ENCODE peak calls at places on chromosome 2, in eight cellular contexts. R is transverse colon, Q is HCT116, S is sigmoid colon, P is K562, G is stomach, W is suprapubic skin, J is spleen. M is an unnamed sample.
A peak's percentile ranks its signal among the peaks of the same experiment; 100 is the strongest.

GRCh38 chr2:197163755-197164753 is 146.5 kb downstream of the ANKRD44 start:
- DNase-seq in R (no peak), Q (no peak), S (no peak), P (no peak), G (no peak), W (no peak), J (no peak), M (no peak)

GRCh38 chr2:47165001-47165555 is 10.0 kb upstream of the STPG4 start:
- DNase-seq in R (no peak), Q (no peak), S (no peak), P (no peak), G (no peak), W (no peak), J (no peak), M (no peak)

GRCh38 chr2:240165034-240165433 is 24.6 kb upstream of the OTOS start:
- DNase-seq in R (no peak), Q (no peak), S (no peak), P (no peak), G (no peak), W (no peak), J (peak; percentile 50), M (no peak)

GRCh38 chr2:125125902-125126301 is 1100.8 kb downstream of the CNTNAP5 start:
- DNase-seq in R (no peak), Q (no peak), S (no peak), P (no peak), G (no peak), W (no peak), J (no peak), M (no peak)

GRCh38 chr2:160140001-160140400 is 60.1 kb downstream of the ITGB6 start:
- DNase-seq in R (no peak), Q (no peak), S (no peak), P (no peak), G (no peak), W (no peak), J (no peak), M (no peak)

GRCh38 chr2:88638743-88639142 is 11.5 kb upstream of the EIF2AK3 start:
- DNase-seq in R (no peak), Q (no peak), S (no peak), P (no peak), G (no peak), W (no peak), J (no peak), M (no peak)

GRCh38 chr2:138433995-138434991 is 67.3 kb upstream of the SPOPL start:
- DNase-seq in R (no peak), Q (no peak), S (no peak), P (peak; percentile 74), G (no peak), W (no peak), J (no peak), M (no peak)

GRCh38 chr2:200405599-200406298 is 99.3 kb downstream of the SPATS2L start:
- DNase-seq in R (peak; percentile 21), Q (peak; percentile 93), S (no peak), P (peak; percentile 78), G (no peak), W (no peak), J (no peak), M (no peak)

GRCh38 chr2:179571141-179571713 is 290.2 kb downstream of the ZNF385B start:
- DNase-seq in R (no peak), Q (no peak), S (no peak), P (no peak), G (no peak), W (no peak), J (no peak), M (no peak)

GRCh38 chr2:112001136-112001764 is 53.8 kb upstream of the TMEM87B start:
- DNase-seq in R (no peak), Q (no peak), S (no peak), P (no peak), G (no peak), W (no peak), J (no peak), M (no peak)

GRCh38 chr2:108869542-108869941 is 83.0 kb downstream of the CCDC138 start:
- DNase-seq in R (no peak), Q (no peak), S (no peak), P (no peak), G (no peak), W (no peak), J (no peak), M (no peak)

GRCh38 chr2:72676341-72677025 is 149.3 kb downstream of the EXOC6B start:
- DNase-seq in R (no peak), Q (no peak), S (no peak), P (no peak), G (no peak), W (no peak), J (no peak), M (no peak)

GRCh38 chr2:31053929-31054328 is 84.3 kb downstream of the GALNT14 start:
- DNase-seq in R (no peak), Q (no peak), S (no peak), P (no peak), G (no peak), W (no peak), J (no peak), M (no peak)

GRCh38 chr2:202822411-202822810 is 49.2 kb downstream of the ICA1L start:
- DNase-seq in R (no peak), Q (no peak), S (no peak), P (no peak), G (no peak), W (no peak), J (no peak), M (no peak)

DNA sequence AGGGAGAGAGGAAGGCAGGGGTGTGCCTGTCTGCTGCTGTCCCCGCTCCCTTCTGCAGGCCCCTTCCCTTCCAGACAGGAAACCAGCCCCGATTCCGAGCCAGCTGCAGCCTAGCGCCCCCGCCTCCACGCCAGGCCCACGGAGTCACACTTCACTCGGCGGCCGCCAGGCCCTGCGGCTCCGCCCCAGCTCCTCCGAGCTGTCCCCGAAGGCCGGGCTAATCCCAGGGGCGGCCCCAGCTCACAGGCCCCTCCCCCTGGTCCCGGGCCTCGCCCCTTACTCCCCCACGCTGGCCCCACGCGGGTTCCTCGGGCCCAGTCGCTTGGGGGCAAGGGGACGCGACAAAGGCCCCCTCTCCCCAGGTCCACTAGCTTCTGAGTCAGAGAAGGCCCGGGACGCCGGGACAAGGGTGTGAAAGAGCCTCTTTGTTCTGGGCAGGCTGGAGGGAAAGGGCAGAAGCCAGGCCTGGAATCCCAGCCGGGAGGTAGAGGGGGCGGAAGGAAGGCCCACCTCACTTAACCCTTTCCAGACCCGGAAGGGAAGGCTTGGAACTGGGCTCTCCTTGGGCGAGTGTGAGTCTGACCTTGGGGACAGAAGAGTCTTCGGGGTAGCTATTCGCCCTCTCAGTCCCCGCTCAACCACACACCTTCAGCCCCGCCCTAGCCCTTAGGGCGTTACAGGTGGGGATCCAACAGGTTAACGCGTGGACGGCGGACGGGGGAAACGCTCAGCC is 1.2 kb downstream of the RTKN start:
- DNase-seq in R (peak; percentile 89), Q (peak; percentile 80), S (peak; percentile 95), P (peak; percentile 92), G (peak; percentile 85), W (peak; percentile 90), J (peak; percentile 92), M (peak; percentile 95)
- TF ChIP-seq POLR2AphosphoS5 in R (peak; percentile 68), Q (no peak), S (peak; percentile 81), P (peak; percentile 14), G (peak; percentile 14), W (no peak), J (peak; percentile 63), M (peak; percentile 81)

GRCh38 chr2:33135645-33136044 is 188.9 kb downstream of the LTBP1 start:
- DNase-seq in R (no peak), Q (no peak), S (no peak), P (no peak), G (no peak), W (no peak), J (no peak), M (no peak)

GRCh38 chr2:33134764-33135560 is 188.2 kb downstream of the LTBP1 start:
- DNase-seq in R (no peak), Q (no peak), S (no peak), P (peak; percentile 24), G (no peak), W (no peak), J (no peak), M (no peak)

GRCh38 chr2:33133436-33133835 is 186.7 kb downstream of the LTBP1 start:
- DNase-seq in R (no peak), Q (no peak), S (peak; percentile 71), P (peak; percentile 16), G (no peak), W (no peak), J (no peak), M (no peak)

GRCh38 chr2:33136056-33136455 is 189.3 kb downstream of the LTBP1 start:
- DNase-seq in R (no peak), Q (no peak), S (no peak), P (no peak), G (no peak), W (no peak), J (no peak), M (no peak)

DNA sequence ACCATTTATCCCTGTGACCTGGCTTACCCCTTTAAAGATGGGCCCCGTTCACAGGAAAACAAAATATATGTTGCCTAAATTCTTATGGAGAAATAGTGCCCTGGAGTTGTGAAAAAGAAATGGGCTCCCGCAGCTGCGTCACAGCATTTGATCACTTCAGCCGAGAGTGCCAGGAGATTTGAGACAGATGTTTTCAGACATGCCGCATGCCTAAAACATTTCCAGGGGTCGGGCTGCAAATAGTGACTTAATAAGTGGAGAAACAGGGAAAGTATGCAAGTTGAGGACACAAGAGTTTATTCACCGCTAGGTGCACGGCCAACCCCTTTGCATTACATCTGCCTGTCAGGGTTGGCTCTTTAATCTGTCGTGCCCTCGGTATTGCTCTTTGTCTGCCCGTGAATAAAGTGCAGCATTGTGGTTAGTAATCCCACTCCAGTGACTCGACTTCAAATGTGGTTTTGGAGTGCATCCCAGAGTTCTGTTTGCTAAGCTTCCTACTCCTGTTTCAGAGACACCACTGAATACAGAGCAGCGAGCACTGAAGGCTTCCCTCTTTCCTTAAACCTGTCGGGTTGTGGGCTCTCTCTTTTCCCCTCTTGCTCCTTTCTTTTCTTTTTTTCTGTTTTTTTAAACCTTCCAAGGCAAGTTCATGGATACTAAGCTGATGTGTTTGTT is 187.5 kb downstream of the LTBP1 start:
- DNase-seq in R (peak; percentile 24), Q (peak; percentile 59), S (peak; percentile 85), P (peak; percentile 19), G (peak; percentile 28), W (peak; percentile 83), J (no peak), M (peak; percentile 93)
- TF ChIP-seq POLR2A in R (peak; percentile 27), Q (no peak), S (no peak), P (no peak), G (no peak), W (peak; percentile 4), J (no peak), M (peak; percentile 26)

GRCh38 chr2:50126077-50126476 is 905.9 kb downstream of the NRXN1 start:
- DNase-seq in R (no peak), Q (no peak), S (no peak), P (no peak), G (no peak), W (no peak), J (no peak), M (no peak)

GRCh38 chr2:50126845-50127244 is 905.1 kb downstream of the NRXN1 start:
- DNase-seq in R (no peak), Q (no peak), S (no peak), P (no peak), G (no peak), W (no peak), J (no peak), M (no peak)

GRCh38 chr2:50125230-50125629 is 906.7 kb downstream of the NRXN1 start:
- DNase-seq in R (no peak), Q (no peak), S (no peak), P (no peak), G (no peak), W (no peak), J (no peak), M (no peak)
- TF ChIP-seq POLR2AphosphoS5 in R (no peak), Q (no peak), S (no peak), P (no peak), G (no peak), W (no peak), J (no peak), M (no peak)

GRCh38 chr2:121649652-121650553 is 641 bp upstream of the CLASP1 start:
- DNase-seq in R (peak; percentile 92), Q (peak; percentile 82), S (peak; percentile 95), P (peak; percentile 93), G (peak; percentile 87), W (peak; percentile 91), J (peak; percentile 96), M (peak; percentile 96)
- TF ChIP-seq POLR2A in R (peak; percentile 66), Q (peak; percentile 90), S (no peak), P (peak; percentile 95), G (no peak), W (no peak), J (no peak), M (no peak)